ENCODE peak calls at places on chromosome 21, in six cellular contexts. P is activated CD4-positive, alpha-beta T cell treated with anti-CD3 and anti-CD28 coated beads, Interleukin-2, amount 10 ng/mL, durations not matched to agents 7 days and 5 days; R is myocyte; V is mucosa of gallbladder; M is NCI-H510A; K is Calu3. Y is an unnamed sample.

GRCh38 chr21:34707876-34708325 is 39.1 kb downstream of the CLIC6 start:
- DNase-seq in V (no peak), R (no peak), P (peak; percentile 49), M (no peak), K (no peak), Y (no peak)

GRCh38 chr21:46354518-46354917 is 30.6 kb downstream of the PCNT start:
- DNase-seq in K (no peak), V (no peak), M (no peak), R (no peak), P (no peak), Y (no peak)

GRCh38 chr21:40404319-40404906 is 442.5 kb downstream of the DSCAM start:
- DNase-seq in V (no peak), K (no peak), M (peak; percentile 71), R (no peak), P (no peak), Y (no peak)

GRCh38 chr21:32065654-32066053 is 192.8 kb downstream of the HUNK start:
- DNase-seq in K (no peak), V (no peak), M (no peak), R (no peak), P (no peak), Y (no peak)

GRCh38 chr21:42062543-42063022 is 8.5 kb upstream of the UMODL1 start:
- DNase-seq in R (no peak), V (peak; percentile 57), K (no peak), M (no peak), P (peak; percentile 96), Y (peak; percentile 54)

GRCh38 chr21:23496729-23497128 is 2110.6 kb downstream of the MRPL39 start:
- DNase-seq in K (no peak), M (no peak), V (no peak), R (no peak), P (no peak), Y (no peak)

GRCh38 chr21:40422851-40423635 is 423.9 kb downstream of the DSCAM start:
- DNase-seq in K (no peak), M (no peak), P (no peak), V (no peak), R (no peak), Y (no peak)

GRCh38 chr21:21230672-21231071 is 232.5 kb downstream of the NCAM2 start:
- DNase-seq in V (no peak), K (no peak), M (no peak), P (no peak), R (peak; percentile 12), Y (no peak)

GRCh38 chr21:35614412-35614901 is 445.9 kb downstream of the SETD4 start:
- DNase-seq in R (no peak), P (no peak), M (no peak), V (no peak), K (no peak), Y (no peak)

GRCh38 chr21:41967708-41968107 is 13.9 kb upstream of the C2CD2 start:
- DNase-seq in V (no peak), R (no peak), M (no peak), P (no peak), K (no peak), Y (peak; percentile 8)

GRCh38 chr21:45153358-45154318 is 79.3 kb downstream of the ADARB1 start:
- DNase-seq in V (peak; percentile 8), M (no peak), K (no peak), R (peak; percentile 68), P (peak; percentile 9), Y (peak; percentile 14)

GRCh38 chr21:14923468-14923867 is 141.3 kb downstream of the NRIP1 start:
- DNase-seq in V (no peak), P (no peak), K (no peak), R (no peak), M (no peak), Y (no peak)